ENCODE peak calls at places on chromosome 4, in four cellular contexts. I, K, R and G are unnamed samples.

GRCh38 chr4:158018090-158018808 is 154.6 kb downstream of the GASK1B start:
- DNase-seq in K (no peak), I (no peak), R (no peak), G (no peak)

GRCh38 chr4:827209-828081 is 1.5 kb upstream of the CPLX1 start:
- DNase-seq in I (no peak), R (no peak), K (peak), G (no peak)

GRCh38 chr4:166174717-166175510 is 301.9 kb downstream of the TLL1 start:
- DNase-seq in K (no peak), I (no peak), R (no peak), G (no peak)

GRCh38 chr4:15729910-15730533 is 27.2 kb downstream of the BST1 start:
- DNase-seq in I (peak), R (no peak), K (no peak), G (peak)

GRCh38 chr4:31442236-31442635 is 722.1 kb downstream of the PCDH7 start:
- DNase-seq in K (no peak), R (no peak), I (no peak), G (no peak)

GRCh38 chr4:121728798-121729226 is 32.0 kb upstream of the ANXA5 start:
- DNase-seq in R (no peak), I (no peak), K (no peak), G (no peak)

GRCh38 chr4:183571350-183572076 is 66.7 kb downstream of the ING2 start:
- DNase-seq in K (peak), R (peak), I (no peak), G (no peak)

GRCh38 chr4:148376151-148376550 is 66.1 kb downstream of the NR3C2 start:
- DNase-seq in R (peak), K (no peak), I (no peak), G (no peak)

GRCh38 chr4:169115144-169115896 is 105.3 kb upstream of the CBR4 start:
- DNase-seq in I (no peak), K (peak), R (no peak), G (no peak)

GRCh38 chr4:87171944-87172343 is 48.5 kb downstream of the KLHL8 start:
- DNase-seq in K (no peak), I (no peak), R (no peak), G (no peak)

GRCh38 chr4:1200425-1201035 is 28.1 kb upstream of the SPON2 start:
- DNase-seq in R (no peak), I (no peak), K (peak), G (no peak)

GRCh38 chr4:178275671-178276360 is 833.6 kb upstream of the AGA start:
- DNase-seq in I (no peak), R (no peak), K (no peak), G (no peak)

GRCh38 chr4:62243895-62244294 is 1043.8 kb downstream of the ADGRL3 start:
- DNase-seq in K (no peak), R (no peak), I (no peak), G (no peak)

GRCh38 chr4:140102406-140102805 is 51.6 kb downstream of the MAML3 start:
- DNase-seq in K (no peak), R (no peak), I (no peak), G (no peak)

GRCh38 chr4:40186665-40187014 is 10.2 kb upstream of the RHOH start:
- DNase-seq in K (no peak), I (no peak), R (no peak), G (no peak)

GRCh38 chr4:121192013-121192412 is 27.9 kb upstream of the TNIP3 start:
- DNase-seq in R (no peak), I (no peak), K (no peak), G (no peak)

GRCh38 chr4:98710831-98711230 is 52.4 kb upstream of the TSPAN5 start:
- DNase-seq in K (no peak), I (no peak), R (no peak), G (no peak)

GRCh38 chr4:155889036-155889793 is 14.3 kb upstream of the TDO2 start:
- DNase-seq in R (peak), I (no peak), K (no peak), G (no peak)

GRCh38 chr4:102157984-102158383 is 187.3 kb downstream of the SLC39A8 start:
- DNase-seq in I (no peak), R (no peak), K (no peak), G (no peak)

GRCh38 chr4:8896506-8896905 is 24.9 kb upstream of the HMX1 start:
- DNase-seq in I (no peak), K (no peak), R (no peak), G (no peak)

GRCh38 chr4:78372282-78372988 is 179.1 kb upstream of the ANXA3 start:
- DNase-seq in I (no peak), R (no peak), K (no peak), G (no peak)

GRCh38 chr4:109078724-109079123 is 223.7 kb downstream of the COL25A1 start:
- DNase-seq in I (no peak), R (no peak), K (no peak), G (no peak)

GRCh38 chr4:141891260-141892120 is 255.1 kb downstream of the IL15 start:
- DNase-seq in R (no peak), K (no peak), I (no peak), G (no peak)

GRCh38 chr4:102825261-102826071 is 1.9 kb downstream of the UBE2D3 start:
- DNase-seq in I (no peak), K (no peak), R (peak), G (no peak)

GRCh38 chr4:3285558-3286334 is 7.1 kb upstream of the RGS12 start:
- DNase-seq in I (no peak), R (no peak), K (no peak), G (no peak)

GRCh38 chr4:122783301-122784215 is 43.1 kb upstream of the FGF2 start:
- DNase-seq in I (no peak), K (no peak), R (peak), G (no peak)

GRCh38 chr4:182143086-182143821 is 99.9 kb upstream of the TENM3 start:
- DNase-seq in I (no peak), R (no peak), K (peak), G (no peak)

GRCh38 chr4:105679186-105679585 is 29.3 kb downstream of the INTS12 start:
- DNase-seq in K (no peak), I (no peak), R (no peak), G (no peak)

GRCh38 chr4:152109585-152110509 is 349.0 kb upstream of the GATB start:
- DNase-seq in R (no peak), K (no peak), I (no peak), G (no peak)

GRCh38 chr4:66926687-66927086 is 618.6 kb downstream of the CENPC start:
- DNase-seq in K (no peak), R (no peak), I (no peak), G (no peak)

GRCh38 chr4:111510535-111510934 is 634.7 kb upstream of the FAM241A start:
- DNase-seq in K (no peak), R (no peak), I (no peak), G (no peak)

GRCh38 chr4:153539058-153539826 is 73.1 kb downstream of the TMEM131L start:
- DNase-seq in R (no peak), I (no peak), K (no peak), G (no peak)

GRCh38 chr4:87042986-87043820 is 108.4 kb downstream of the AFF1 start:
- DNase-seq in I (no peak), R (no peak), K (no peak), G (no peak)

GRCh38 chr4:145352438-145353145 is 129.1 kb upstream of the SMAD1 start:
- DNase-seq in K (no peak), I (no peak), R (no peak), G (no peak)

GRCh38 chr4:29805871-29806480 is 914.2 kb upstream of the PCDH7 start:
- DNase-seq in K (no peak), I (no peak), R (no peak), G (no peak)

GRCh38 chr4:168537556-168537955 is 40.7 kb downstream of the PALLD start:
- DNase-seq in K (no peak), I (no peak), R (no peak), G (no peak)

GRCh38 chr4:10640535-10641159 is 43.9 kb downstream of the CLNK start:
- DNase-seq in K (no peak), R (no peak), I (no peak), G (no peak)

GRCh38 chr4:114267976-114268375 is 288.5 kb upstream of the ARSJ start:
- DNase-seq in I (no peak), R (no peak), K (no peak), G (no peak)

GRCh38 chr4:114265342-114265741 is 285.9 kb upstream of the ARSJ start:
- DNase-seq in I (no peak), R (no peak), K (no peak), G (no peak)

GRCh38 chr4:114263233-114263632 is 283.8 kb upstream of the ARSJ start:
- DNase-seq in K (no peak), R (no peak), I (no peak), G (no peak)

GRCh38 chr4:114264877-114265291 is 285.4 kb upstream of the ARSJ start:
- DNase-seq in I (no peak), R (no peak), K (no peak), G (no peak)

GRCh38 chr4:114264452-114264851 is 285.0 kb upstream of the ARSJ start:
- DNase-seq in R (no peak), I (no peak), K (no peak), G (no peak)
- TF ChIP-seq CTCF in R (no peak), I (no peak), K (no peak), G (no peak)

GRCh38 chr4:44422912-44423311 is 25.7 kb downstream of the KCTD8 start:
- DNase-seq in R (no peak), I (no peak), K (no peak), G (no peak)

GRCh38 chr4:44421330-44421729 is 27.3 kb downstream of the KCTD8 start:
- DNase-seq in R (no peak), I (no peak), K (no peak), G (no peak)

DNA sequence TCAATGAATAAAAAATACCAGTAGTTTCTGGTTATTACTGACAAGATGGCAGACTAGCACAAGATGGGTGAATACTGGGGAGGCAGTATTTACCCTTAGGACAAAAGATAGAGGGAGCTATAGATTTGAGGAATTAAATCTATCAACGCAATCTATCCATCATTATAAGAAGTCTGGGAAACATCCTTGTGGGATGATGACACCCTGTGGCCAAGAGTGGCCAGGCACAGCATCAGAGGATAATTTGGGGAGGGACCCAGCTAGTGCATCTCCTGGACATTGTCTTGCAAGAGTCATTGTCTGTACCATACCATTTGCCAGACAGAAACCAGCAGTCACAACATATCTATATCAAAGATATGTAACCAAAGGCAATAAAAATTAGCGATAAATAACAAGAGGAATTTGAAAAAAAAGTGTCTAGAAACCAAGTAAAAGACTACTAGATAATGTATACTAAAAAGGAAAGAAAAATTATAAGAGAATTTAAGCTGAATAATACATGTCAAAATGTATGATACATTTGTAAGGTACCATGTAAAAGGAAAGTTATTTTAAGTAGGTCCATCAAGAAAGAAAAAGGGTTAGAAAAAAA is 22.9 kb downstream of the KCTD8 start:
- DNase-seq in R (no peak), K (no peak), I (no peak), G (no peak)
- TF ChIP-seq CTCF in R (no peak), K (no peak), I (peak), G (peak)

GRCh38 chr4:54446556-54446955 is 211.2 kb upstream of the KIT start:
- DNase-seq in K (no peak), R (no peak), I (no peak), G (no peak)

GRCh38 chr4:54439831-54440243 is 210.7 kb downstream of the PDGFRA start:
- DNase-seq in R (peak), K (no peak), I (no peak), G (no peak)

GRCh38 chr4:54440394-54441223 is 211.5 kb downstream of the PDGFRA start:
- DNase-seq in R (no peak), K (no peak), I (peak), G (no peak)
- TF ChIP-seq CTCF in R (peak), K (peak), I (peak), G (peak)

DNA sequence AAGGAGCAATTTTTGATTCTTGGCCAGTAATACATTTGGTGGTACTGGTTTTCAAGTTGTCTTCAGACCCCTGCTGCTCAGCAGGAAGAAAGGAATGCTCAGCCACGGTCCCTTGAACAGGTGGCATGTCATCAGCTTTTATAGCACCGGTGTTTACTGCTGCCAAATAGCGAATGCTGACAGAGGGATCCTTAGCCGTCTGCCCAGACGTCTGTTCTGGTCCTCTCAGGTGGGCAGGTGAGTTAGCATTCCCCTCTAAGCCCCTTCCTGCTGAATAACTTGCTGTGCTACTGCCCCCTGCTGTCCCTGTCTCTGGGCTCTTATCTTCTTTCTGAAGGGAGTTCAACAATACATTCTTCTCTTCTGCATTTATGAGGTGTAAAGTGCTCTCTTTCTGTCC is 28.4 kb downstream of the BOD1L1 start:
- DNase-seq in R (no peak), K (no peak), I (no peak), G (no peak)
- TF ChIP-seq CTCF in R (no peak), K (no peak), I (no peak), G (peak)

DNA sequence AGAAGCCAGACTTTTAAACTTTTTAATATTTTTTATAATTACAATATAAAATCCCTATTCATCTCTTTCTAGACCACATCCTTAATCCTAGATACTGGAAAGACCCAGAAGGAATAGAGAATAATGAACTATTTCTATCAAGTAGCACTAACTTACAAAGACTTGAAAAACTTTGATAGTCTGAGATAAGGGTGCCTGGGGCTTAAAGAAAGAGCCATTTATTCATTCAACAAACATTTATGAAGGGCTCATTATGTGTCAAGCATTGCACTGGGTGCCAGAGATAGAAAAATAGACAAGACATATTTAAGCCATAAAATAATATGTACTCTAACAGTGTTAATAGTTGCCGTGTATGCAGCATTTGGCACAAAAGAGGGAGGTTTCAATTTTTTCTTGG is 178.0 kb upstream of the EMCN start:
- DNase-seq in R (no peak), K (no peak), I (no peak), G (no peak)
- TF ChIP-seq CTCF in R (no peak), K (no peak), I (no peak), G (no peak)

GRCh38 chr4:73303711-73304110 is 45.1 kb upstream of the ANKRD17 start:
- DNase-seq in K (no peak), I (no peak), R (no peak), G (no peak)

GRCh38 chr4:73312967-73313366 is 54.4 kb upstream of the ANKRD17 start:
- DNase-seq in I (no peak), K (no peak), R (no peak), G (no peak)

GRCh38 chr4:73311428-73311827 is 52.8 kb upstream of the ANKRD17 start:
- DNase-seq in R (no peak), I (no peak), K (no peak), G (no peak)

GRCh38 chr4:73309211-73309610 is 50.6 kb upstream of the ANKRD17 start:
- DNase-seq in K (no peak), I (no peak), R (no peak), G (no peak)

GRCh38 chr4:73308286-73308685 is 49.7 kb upstream of the ANKRD17 start:
- DNase-seq in I (peak), R (no peak), K (no peak), G (no peak)
- TF ChIP-seq CTCF in I (peak), R (no peak), K (no peak), G (peak)

DNA sequence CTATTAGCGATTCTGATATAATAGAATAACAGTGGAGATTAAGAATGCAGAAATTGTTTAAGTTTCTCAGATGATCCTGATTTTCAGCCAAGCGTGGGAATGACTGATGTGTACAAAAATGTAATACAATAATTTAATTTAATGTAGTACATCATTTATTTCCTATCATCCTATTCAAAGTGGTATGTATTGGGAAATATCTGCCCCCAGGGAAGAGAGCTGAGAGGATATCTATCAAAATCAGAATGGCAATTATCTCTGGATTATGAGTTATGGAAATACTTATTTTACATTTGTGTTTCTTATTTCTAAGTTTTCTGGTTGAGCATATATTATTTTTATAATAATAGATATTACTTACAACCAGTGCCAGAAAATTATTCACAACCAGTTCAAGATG is 3.9 kb downstream of the FABP2 start:
- DNase-seq in K (no peak), I (no peak), R (no peak), G (no peak)
- TF ChIP-seq CTCF in K (no peak), I (no peak), R (no peak), G (no peak)

GRCh38 chr4:6427439-6428090 is 44.8 kb downstream of the PPP2R2C start:
- DNase-seq in I (no peak), K (no peak), R (no peak), G (no peak)
- TF ChIP-seq CTCF in I (no peak), K (no peak), R (no peak), G (peak)

DNA sequence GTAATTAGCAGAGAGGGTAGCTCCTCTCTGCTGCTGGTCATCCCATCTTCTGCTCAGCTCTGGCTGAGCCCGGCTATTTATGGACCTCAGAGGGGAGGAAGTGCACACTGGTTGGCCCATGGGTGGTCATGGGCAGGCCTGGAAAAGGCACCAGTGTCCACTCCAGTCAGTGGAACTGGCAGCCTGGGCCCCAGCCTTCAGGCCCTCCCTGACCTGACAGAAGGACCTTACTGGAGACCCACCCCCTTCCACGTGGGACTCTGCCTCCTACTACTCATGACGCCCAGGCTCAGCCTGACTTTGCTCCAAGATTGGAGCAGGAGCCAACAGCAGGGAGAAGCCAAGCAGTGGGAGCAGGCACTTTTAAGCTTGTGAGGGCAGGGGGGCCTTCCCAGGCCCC is 8.0 kb upstream of the ART3 start:
- DNase-seq in K (no peak), I (no peak), R (no peak), G (no peak)
- TF ChIP-seq CTCF in K (no peak), I (no peak), R (no peak), G (no peak)